ENCODE peak calls at places on chromosomes 13 and 19, in eight cellular contexts. P is cardiac muscle cell, S is fibroblast of the aortic adventitia, U is heart right ventricle, F is astrocyte of the spinal cord, X is ovary, G is endothelial cell, E is RWPE1. J is an unnamed sample.

GRCh38 chr19:13052447-13053232 is 50.0 kb downstream of the LYL1 start:
- DNase-seq in P (no peak), S (no peak), U (no peak), F (no peak), X (no peak), G (no peak), E (no peak), J (no peak)

GRCh38 chr13:40933508-40933907 is 85.6 kb downstream of the ELF1 start:
- DNase-seq in P (no peak), S (no peak), U (no peak), F (no peak), X (no peak), G (no peak), E (no peak), J (no peak)

GRCh38 chr19:5805465-5806132 is 732 bp downstream of the NRTN start:
- DNase-seq in P (peak), S (peak), U (peak), F (peak), X (peak), G (peak), E (peak), J (peak)

GRCh38 chr19:1513492-1514294 is 874 bp upstream of the ADAMTSL5 start:
- DNase-seq in P (peak), S (peak), U (peak), F (no peak), X (no peak), G (peak), E (peak), J (peak)

GRCh38 chr19:57293719-57294118 is 13.4 kb downstream of the ZNF460 start:
- DNase-seq in P (no peak), S (no peak), U (no peak), F (no peak), X (no peak), G (no peak), E (no peak), J (no peak)

GRCh38 chr13:46639033-46639981 is 86.3 kb downstream of the LRCH1 start:
- DNase-seq in P (no peak), S (no peak), U (no peak), F (no peak), X (no peak), G (no peak), E (no peak), J (no peak)

GRCh38 chr19:5646703-5647102 is 23.8 kb downstream of the SAFB start:
- DNase-seq in P (no peak), S (no peak), U (no peak), F (no peak), X (no peak), G (no peak), E (no peak), J (no peak)

GRCh38 chr19:30287259-30287658 is 84.9 kb upstream of the ZNF536 start:
- DNase-seq in P (no peak), S (no peak), U (no peak), F (no peak), X (no peak), G (no peak), E (no peak), J (no peak)

GRCh38 chr13:111280226-111280625 is 40.2 kb upstream of the TEX29 start:
- DNase-seq in P (no peak), S (no peak), U (no peak), F (no peak), X (no peak), G (no peak), E (no peak), J (no peak)

GRCh38 chr19:32824136-32824835 is 45.3 kb downstream of the SLC7A9 start:
- DNase-seq in P (no peak), S (no peak), U (no peak), F (no peak), X (no peak), G (no peak), E (no peak), J (no peak)

GRCh38 chr19:58379276-58379675 is 1.6 kb downstream of the ZNF837 start:
- DNase-seq in P (no peak), S (no peak), U (no peak), F (no peak), X (no peak), G (no peak), E (no peak), J (no peak)

GRCh38 chr19:7918615-7919421 is 1.3 kb upstream of the SNAPC2 start:
- DNase-seq in P (no peak), S (no peak), U (no peak), F (no peak), X (peak), G (no peak), E (no peak), J (no peak)

GRCh38 chr19:43506629-43507028 is 2.1 kb upstream of the PHLDB3 start:
- DNase-seq in P (no peak), S (no peak), U (no peak), F (no peak), X (no peak), G (no peak), E (no peak), J (no peak)

GRCh38 chr13:30698023-30698422 is 37.3 kb upstream of the ALOX5AP start:
- DNase-seq in P (peak), S (peak), U (no peak), F (peak), X (no peak), G (no peak), E (no peak), J (no peak)

GRCh38 chr13:54183166-54183565 is 1154.6 kb downstream of the OLFM4 start:
- DNase-seq in P (no peak), S (no peak), U (no peak), F (no peak), X (no peak), G (no peak), E (no peak), J (no peak)

GRCh38 chr13:35481777-35482176 is 5.3 kb upstream of the MAB21L1 start:
- DNase-seq in P (no peak), S (no peak), U (no peak), F (no peak), X (no peak), G (no peak), E (no peak), J (no peak)

GRCh38 chr13:33953203-33953602 is 135.3 kb downstream of the RFC3 start:
- DNase-seq in P (peak), S (peak), U (no peak), F (peak), X (no peak), G (no peak), E (no peak), J (no peak)

GRCh38 chr19:18097217-18097992 is at the start of gene MAST3:
- DNase-seq in P (peak), S (peak), U (peak), F (peak), X (peak), G (peak), E (peak), J (peak)

GRCh38 chr13:29855784-29856183 is 5.4 kb upstream of the UBL3 start:
- DNase-seq in P (no peak), S (no peak), U (no peak), F (no peak), X (no peak), G (no peak), E (no peak), J (no peak)

GRCh38 chr13:109782066-109782822 is 4.1 kb downstream of the IRS2 start:
- DNase-seq in P (no peak), S (no peak), U (no peak), F (no peak), X (peak), G (no peak), E (no peak), J (no peak)

GRCh38 chr19:41866284-41866683 is 6.2 kb downstream of the RPS19 start:
- DNase-seq in P (no peak), S (no peak), U (no peak), F (no peak), X (no peak), G (no peak), E (no peak), J (no peak)

GRCh38 chr19:17346109-17346671 is 8.8 kb downstream of the GTPBP3 start:
- DNase-seq in P (peak), S (peak), U (peak), F (peak), X (peak), G (peak), E (peak), J (peak)

GRCh38 chr13:73266640-73267180 is 207.9 kb downstream of the KLF5 start:
- DNase-seq in P (no peak), S (no peak), U (no peak), F (no peak), X (no peak), G (no peak), E (no peak), J (no peak)

GRCh38 chr19:22332924-22333323 is 46.7 kb downstream of the ZNF729 start:
- DNase-seq in P (no peak), S (no peak), U (no peak), F (no peak), X (no peak), G (no peak), E (no peak), J (no peak)

GRCh38 chr13:110495376-110495775 is 66.1 kb downstream of the RAB20 start:
- DNase-seq in P (no peak), S (no peak), U (no peak), F (no peak), X (no peak), G (no peak), E (no peak), J (no peak)

GRCh38 chr13:99151516-99151915 is 49.1 kb upstream of the UBAC2 start:
- DNase-seq in P (peak), S (peak), U (no peak), F (peak), X (no peak), G (no peak), E (peak), J (no peak)

GRCh38 chr19:54608792-54609191 is 15.4 kb downstream of the LILRA1 start:
- DNase-seq in P (no peak), S (no peak), U (no peak), F (no peak), X (no peak), G (no peak), E (no peak), J (no peak)

GRCh38 chr19:38392707-38393308 is 4.3 kb downstream of the SPRED3 start:
- DNase-seq in P (peak), S (no peak), U (no peak), F (peak), X (no peak), G (no peak), E (no peak), J (no peak)

GRCh38 chr19:40348961-40349507 is 539 bp downstream of the PLD3 start:
- DNase-seq in P (peak), S (peak), U (no peak), F (peak), X (no peak), G (no peak), E (peak), J (peak)

GRCh38 chr13:95512957-95513356 is 39.6 kb upstream of the CLDN10 start:
- DNase-seq in P (no peak), S (no peak), U (no peak), F (no peak), X (no peak), G (no peak), E (no peak), J (no peak)

GRCh38 chr13:45713721-45714120 is 11.6 kb downstream of the CBY2 start:
- DNase-seq in P (no peak), S (no peak), U (no peak), F (no peak), X (no peak), G (no peak), E (no peak), J (no peak)

GRCh38 chr13:32272021-32272695 is 43.0 kb downstream of the ZAR1L start:
- DNase-seq in P (peak), S (no peak), U (no peak), F (no peak), X (no peak), G (no peak), E (no peak), J (no peak)

GRCh38 chr13:22000191-22000590 is 329.3 kb downstream of the FGF9 start:
- DNase-seq in P (no peak), S (no peak), U (no peak), F (no peak), X (no peak), G (no peak), E (no peak), J (no peak)

GRCh38 chr19:33393286-33394005 is 19.9 kb downstream of the CEBPG start:
- DNase-seq in P (no peak), S (no peak), U (no peak), F (no peak), X (peak), G (no peak), E (no peak), J (no peak)

GRCh38 chr13:107866666-107867623 is 348.4 kb downstream of the LIG4 start:
- DNase-seq in P (peak), S (peak), U (peak), F (peak), X (no peak), G (peak), E (no peak), J (peak)

GRCh38 chr13:107865643-107866006 is 349.7 kb downstream of the LIG4 start:
- DNase-seq in P (peak), S (peak), U (no peak), F (peak), X (no peak), G (no peak), E (no peak), J (no peak)

GRCh38 chr13:107866007-107866665 is 349.2 kb downstream of the LIG4 start:
- DNase-seq in P (peak), S (no peak), U (no peak), F (peak), X (peak), G (peak), E (no peak), J (peak)

GRCh38 chr13:107870400-107870799 is 344.9 kb downstream of the LIG4 start:
- DNase-seq in P (no peak), S (no peak), U (no peak), F (no peak), X (no peak), G (no peak), E (no peak), J (no peak)

GRCh38 chr13:107867701-107868661 is 347.4 kb downstream of the LIG4 start:
- DNase-seq in P (peak), S (peak), U (peak), F (peak), X (no peak), G (peak), E (no peak), J (peak)
- TF ChIP-seq CTCF in P (peak), S (peak), U (no peak), F (peak), X (no peak), G (no peak), E (no peak), J (no peak)

DNA sequence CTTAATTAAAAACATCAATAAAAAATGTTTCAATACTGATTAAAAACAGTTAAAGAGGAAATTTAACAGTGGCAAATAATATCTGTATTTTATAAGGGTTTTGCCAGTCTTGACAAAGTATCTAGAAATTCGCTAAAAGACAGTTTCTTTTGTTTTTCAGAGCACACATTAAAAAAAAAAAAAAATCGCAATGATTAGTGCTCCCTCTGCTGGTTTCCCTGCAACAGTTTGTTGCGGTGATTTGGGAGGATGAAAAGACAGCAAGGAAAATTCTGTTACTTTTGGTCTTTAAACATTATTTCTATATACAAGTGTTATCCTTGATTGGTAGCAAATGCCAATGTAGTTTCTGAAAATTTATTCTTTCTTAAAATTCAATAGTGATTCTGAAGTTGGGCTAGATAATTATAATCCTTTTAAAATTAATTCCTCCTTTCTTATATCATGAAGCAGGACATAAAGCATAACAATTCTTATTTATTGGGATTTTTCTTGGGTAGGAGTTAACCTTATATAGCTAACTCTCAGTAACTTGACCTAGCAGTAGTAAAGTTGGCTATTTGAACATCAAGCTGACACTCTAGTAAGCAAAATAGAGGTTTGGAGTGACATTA is 23.1 kb upstream of the SPRY2 start:
- DNase-seq in P (peak), S (peak), U (no peak), F (peak), X (no peak), G (no peak), E (peak), J (no peak)
- TF ChIP-seq CTCF in P (peak), S (peak), U (peak), F (peak), X (peak), G (peak), E (peak), J (no peak)

DNA sequence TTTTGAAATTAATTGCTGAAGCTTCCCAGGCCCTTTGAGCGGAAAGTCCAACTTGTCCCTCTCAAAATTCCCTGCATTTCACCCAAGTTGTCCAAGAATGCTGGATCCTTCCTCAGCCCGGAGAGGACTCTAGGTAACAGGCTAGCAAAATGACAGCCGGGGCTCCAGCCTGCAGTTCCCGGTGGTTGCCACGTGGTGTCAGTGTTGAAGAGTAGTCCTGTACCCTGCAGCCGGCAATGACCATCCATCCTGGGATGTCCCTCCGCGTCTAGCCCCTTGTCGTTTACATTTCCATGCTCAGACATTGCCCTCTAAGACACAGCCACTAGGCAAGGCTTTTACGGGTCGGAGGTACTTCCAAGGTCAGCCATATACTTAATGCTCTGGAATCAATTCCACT is 31.4 kb upstream of the MTIF3 start:
- DNase-seq in P (peak), S (peak), U (no peak), F (peak), X (no peak), G (peak), E (peak), J (peak)
- TF ChIP-seq CTCF in P (peak), S (peak), U (peak), F (peak), X (no peak), G (peak), E (peak), J (peak)

GRCh38 chr13:91813255-91813654 is 414.8 kb downstream of the GPC5 start:
- DNase-seq in P (peak), S (no peak), U (no peak), F (no peak), X (no peak), G (no peak), E (no peak), J (no peak)

GRCh38 chr13:91817250-91817649 is 418.8 kb downstream of the GPC5 start:
- DNase-seq in P (peak), S (peak), U (no peak), F (peak), X (no peak), G (no peak), E (no peak), J (no peak)
- TF ChIP-seq CTCF in P (peak), S (peak), U (peak), F (peak), X (no peak), G (no peak), E (no peak), J (no peak)